ENCODE peak calls at places on chromosomes 13 and 19, in four cellular contexts. S is lower leg skin, K is AG04450, J is A549. E is an unnamed sample.

GRCh38 chr19:11843741-11844140 is 4.8 kb upstream of the ZNF439 start:
- DNase-seq in S (no peak), K (no peak), J (no peak), E (no peak)

GRCh38 chr19:30022659-30023058 is 80.6 kb downstream of the URI1 start:
- DNase-seq in S (no peak), K (no peak), J (no peak), E (no peak)

GRCh38 chr13:99655351-99656091 is 154.2 kb downstream of the TM9SF2 start:
- DNase-seq in S (no peak), K (no peak), J (peak; percentile 96), E (no peak)

GRCh38 chr13:42043676-42044075 is 4.8 kb upstream of the DGKH start:
- DNase-seq in S (no peak), K (no peak), J (no peak), E (no peak)

GRCh38 chr19:33568706-33569105 is 47.1 kb upstream of the PEPD start:
- DNase-seq in S (no peak), K (no peak), J (no peak), E (no peak)

GRCh38 chr19:42254083-42254849 is 662 bp downstream of the ERF start:
- DNase-seq in S (peak; percentile 76), K (no peak), J (peak; percentile 92), E (peak; percentile 75)

GRCh38 chr19:44850641-44851109 is 4.6 kb downstream of the NECTIN2 start:
- DNase-seq in S (no peak), K (no peak), J (no peak), E (no peak)

GRCh38 chr19:51751655-51752054 is at the start of gene FPR1:
- DNase-seq in S (no peak), K (no peak), J (no peak), E (no peak)

GRCh38 chr19:11735375-11735774 is 3.4 kb downstream of the ZNF823 start:
- DNase-seq in S (peak; percentile 26), K (no peak), J (no peak), E (no peak)

GRCh38 chr13:97068146-97068545 is 73.9 kb upstream of the OXGR1 start:
- DNase-seq in S (no peak), K (no peak), J (no peak), E (no peak)

GRCh38 chr13:38947049-38947448 is 43.6 kb downstream of the STOML3 start:
- DNase-seq in S (no peak), K (no peak), J (no peak), E (no peak)

GRCh38 chr13:95354156-95354555 is 52.9 kb upstream of the ABCC4 start:
- DNase-seq in S (no peak), K (no peak), J (no peak), E (no peak)

GRCh38 chr13:99053636-99054233 is 75.9 kb upstream of the DOCK9 start:
- DNase-seq in S (no peak), K (no peak), J (no peak), E (no peak)

GRCh38 chr13:53200498-53201453 is 172.2 kb downstream of the OLFM4 start:
- DNase-seq in S (no peak), K (no peak), J (no peak), E (no peak)

GRCh38 chr13:30877335-30877734 is 28.7 kb upstream of the MEDAG start:
- DNase-seq in S (no peak), K (no peak), J (no peak), E (no peak)

GRCh38 chr19:4456843-4457653 is 546 bp downstream of the UBXN6 start:
- DNase-seq in S (no peak), K (no peak), J (no peak), E (no peak)

GRCh38 chr19:4454952-4455738 is 2.4 kb downstream of the UBXN6 start:
- DNase-seq in S (peak; percentile 59), K (no peak), J (no peak), E (no peak)

GRCh38 chr19:4455742-4456565 is 1.6 kb downstream of the UBXN6 start:
- DNase-seq in S (no peak), K (no peak), J (no peak), E (no peak)

GRCh38 chr19:4456566-4456842 is 1.1 kb downstream of the UBXN6 start:
- DNase-seq in S (no peak), K (no peak), J (no peak), E (no peak)

GRCh38 chr19:4457654-4458406 is at the start of gene UBXN6:
- DNase-seq in S (peak; percentile 97), K (peak; percentile 97), J (peak; percentile 98), E (peak; percentile 95)
- TF ChIP-seq CTCF in S (no peak), K (no peak), J (no peak), E (no peak)

GRCh38 chr19:8248348-8249328 is 39.5 kb downstream of the CERS4 start:
- DNase-seq in S (no peak), K (no peak), J (no peak), E (no peak)

GRCh38 chr19:8250596-8250995 is 41.4 kb downstream of the CERS4 start:
- DNase-seq in S (no peak), K (no peak), J (no peak), E (no peak)

GRCh38 chr19:8252922-8253589 is 43.9 kb downstream of the CERS4 start:
- DNase-seq in S (peak; percentile 78), K (peak; percentile 38), J (peak; percentile 68), E (peak; percentile 82)

GRCh38 chr19:8253678-8254077 is 44.5 kb downstream of the CERS4 start:
- DNase-seq in S (no peak), K (no peak), J (no peak), E (no peak)

DNA sequence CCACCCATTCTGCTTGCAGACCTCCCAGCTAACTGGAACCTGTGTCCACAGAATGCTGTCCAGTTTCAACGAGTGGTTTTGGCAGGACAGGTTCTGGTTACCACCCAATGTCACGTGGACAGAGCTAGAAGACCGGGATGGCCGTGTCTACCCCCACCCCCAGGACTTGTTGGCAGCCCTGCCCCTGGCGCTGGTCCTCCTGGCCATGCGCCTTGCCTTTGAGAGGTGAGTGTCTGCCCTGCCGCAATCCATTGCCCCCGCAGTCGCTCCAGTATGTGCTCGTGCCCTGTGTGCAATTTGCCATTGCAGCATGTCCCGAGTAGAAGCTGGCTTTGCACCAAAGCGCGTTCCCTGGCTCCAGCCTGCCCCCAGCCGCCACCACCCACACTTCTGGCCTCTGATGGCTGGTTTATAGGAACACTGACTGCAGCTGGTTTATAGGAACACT is 41.9 kb downstream of the CERS4 start:
- DNase-seq in S (peak; percentile 49), K (no peak), J (no peak), E (no peak)
- TF ChIP-seq CTCF in S (no peak), K (no peak), J (no peak), E (no peak)

DNA sequence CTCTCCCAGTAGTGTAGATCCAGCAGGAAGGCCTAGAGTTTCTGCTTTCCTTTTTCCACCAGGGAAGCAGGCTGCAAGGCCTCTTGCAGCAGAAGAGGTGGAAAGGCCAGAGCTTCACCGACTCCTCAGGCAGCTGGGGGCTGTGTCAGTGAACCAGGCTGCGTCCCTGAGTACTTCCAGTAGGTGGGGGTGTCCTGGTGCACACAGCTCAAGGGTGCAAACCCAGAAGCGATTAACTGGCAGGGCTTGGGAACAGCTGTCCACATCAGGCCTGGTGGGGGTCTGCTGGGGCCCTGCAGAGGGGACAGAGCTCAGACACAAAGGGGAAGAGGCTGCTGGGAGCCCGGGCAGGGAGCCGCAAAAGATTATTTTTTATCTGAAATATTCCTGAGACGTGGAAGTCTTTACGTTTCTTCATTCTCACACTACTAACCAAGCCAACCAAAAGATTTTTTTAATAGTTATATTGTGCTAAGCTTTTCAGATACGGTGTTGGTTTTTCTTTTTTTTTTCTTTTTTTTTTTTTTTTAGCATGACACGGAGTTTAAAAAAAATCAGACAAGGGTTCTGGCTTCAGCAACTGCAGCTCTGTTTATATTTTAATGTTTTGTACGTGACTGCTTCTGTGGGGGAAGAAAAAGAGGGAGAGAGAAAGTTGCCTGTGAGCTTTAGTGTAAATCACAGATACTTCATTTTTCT is 11.0 kb downstream of the TSHZ3 start:
- DNase-seq in S (no peak), K (no peak), J (peak; percentile 50), E (no peak)
- TF ChIP-seq CTCF in S (no peak), K (peak; percentile 85), J (peak; percentile 7), E (no peak)

GRCh38 chr19:1106841-1107654 is 3.3 kb downstream of the GPX4 start:
- DNase-seq in S (no peak), K (no peak), J (peak; percentile 86), E (no peak)
- TF ChIP-seq CTCF in S (no peak), K (peak; percentile 16), J (no peak), E (no peak)

GRCh38 chr13:43085545-43085944 is 62.2 kb downstream of the DNAJC15 start:
- DNase-seq in S (no peak), K (no peak), J (peak; percentile 20), E (no peak)
- TF ChIP-seq CTCF in S (peak; percentile 49), K (peak; percentile 59), J (peak; percentile 50), E (no peak)

GRCh38 chr13:113350065-113350937 is 13.6 kb downstream of the GRTP1 start:
- DNase-seq in S (no peak), K (no peak), J (peak; percentile 13), E (no peak)
- TF ChIP-seq CTCF in S (no peak), K (no peak), J (no peak), E (no peak)

E was measured in activated B cell treated with CpG ODN at 0.5 μM for 24 hours.